ENCODE peak calls at places on chromosomes 13 and 19, in four cellular contexts. S is kidney, I is fibroblast of lung, B is ascending aorta. O is an unnamed sample.

GRCh38 chr13:95494082-95494681 is 58.3 kb upstream of the CLDN10 start:
- DNase-seq in S (no peak), I (peak; percentile 52), B (no peak), O (peak; percentile 54)

GRCh38 chr19:29779921-29780320 is 31.9 kb upstream of the CCNE1 start:
- DNase-seq in S (no peak), I (no peak), B (no peak), O (no peak)

GRCh38 chr19:38917921-38918491 is 6.0 kb upstream of the CCER2 start:
- DNase-seq in S (no peak), I (no peak), B (no peak), O (no peak)

GRCh38 chr13:111198979-111199378 is 83.9 kb downstream of the ARHGEF7 start:
- DNase-seq in S (no peak), I (no peak), B (no peak), O (no peak)

GRCh38 chr19:18013621-18014111 is 5.7 kb downstream of the ARRDC2 start:
- DNase-seq in S (no peak), I (no peak), B (no peak), O (no peak)

GRCh38 chr19:12769689-12770088 is 5.7 kb downstream of the HOOK2 start:
- DNase-seq in S (no peak), I (no peak), B (no peak), O (no peak)

GRCh38 chr13:114088863-114089262 is 43.6 kb downstream of the RASA3 start:
- DNase-seq in S (peak; percentile 4), I (no peak), B (peak; percentile 40), O (no peak)

GRCh38 chr13:53206455-53206854 is 177.8 kb downstream of the OLFM4 start:
- DNase-seq in S (no peak), I (no peak), B (no peak), O (no peak)

GRCh38 chr19:39038098-39038497 is 5.7 kb upstream of the FBXO27 start:
- DNase-seq in S (no peak), I (peak; percentile 35), B (no peak), O (no peak)

GRCh38 chr19:54137913-54138776 is 583 bp downstream of the CNOT3 start:
- DNase-seq in S (peak; percentile 87), I (no peak), B (no peak), O (no peak)

GRCh38 chr13:27043013-27043412 is 128.6 kb downstream of the USP12 start:
- DNase-seq in S (no peak), I (peak; percentile 97), B (peak; percentile 72), O (peak; percentile 83)

GRCh38 chr19:50836543-50837195 is 3.3 kb upstream of the KLK15 start:
- DNase-seq in S (no peak), I (no peak), B (no peak), O (no peak)

GRCh38 chr13:80591978-80592377 is 251.1 kb upstream of the SPRY2 start:
- DNase-seq in S (no peak), I (no peak), B (no peak), O (no peak)

DNA sequence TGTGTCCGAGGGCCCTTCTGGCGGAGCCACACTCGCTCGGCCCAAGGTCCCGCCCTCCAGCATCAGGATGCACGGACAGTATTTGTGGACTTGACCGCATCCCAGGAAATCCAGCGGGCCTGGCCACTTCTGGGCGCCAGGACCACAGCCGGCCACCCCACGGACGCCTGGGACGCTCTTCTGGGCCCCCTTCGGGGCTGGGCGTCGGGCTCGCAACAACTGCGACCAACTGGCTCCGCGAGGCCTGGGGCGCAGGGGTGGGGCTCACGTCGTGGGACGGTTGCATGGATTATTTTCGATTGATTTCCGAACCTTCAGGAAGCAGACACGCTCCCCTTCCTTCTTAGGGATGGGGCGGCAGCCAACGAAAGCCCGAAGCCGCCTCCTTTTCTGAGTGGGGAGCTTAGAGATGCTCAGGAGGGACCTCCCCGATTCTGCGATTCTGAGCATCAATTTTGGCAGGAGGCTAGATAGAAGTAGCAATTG is 521 bp upstream of the NUP58 start:
- DNase-seq in S (peak; percentile 83), I (no peak), B (peak; percentile 62), O (no peak)
- H3K27ac ChIP-seq in S (peak overlapping the region; percentile 96), I (peak overlapping the region; percentile 98), B (peak overlapping the region; percentile 91), O (peak overlapping the region; percentile 71)

DNA sequence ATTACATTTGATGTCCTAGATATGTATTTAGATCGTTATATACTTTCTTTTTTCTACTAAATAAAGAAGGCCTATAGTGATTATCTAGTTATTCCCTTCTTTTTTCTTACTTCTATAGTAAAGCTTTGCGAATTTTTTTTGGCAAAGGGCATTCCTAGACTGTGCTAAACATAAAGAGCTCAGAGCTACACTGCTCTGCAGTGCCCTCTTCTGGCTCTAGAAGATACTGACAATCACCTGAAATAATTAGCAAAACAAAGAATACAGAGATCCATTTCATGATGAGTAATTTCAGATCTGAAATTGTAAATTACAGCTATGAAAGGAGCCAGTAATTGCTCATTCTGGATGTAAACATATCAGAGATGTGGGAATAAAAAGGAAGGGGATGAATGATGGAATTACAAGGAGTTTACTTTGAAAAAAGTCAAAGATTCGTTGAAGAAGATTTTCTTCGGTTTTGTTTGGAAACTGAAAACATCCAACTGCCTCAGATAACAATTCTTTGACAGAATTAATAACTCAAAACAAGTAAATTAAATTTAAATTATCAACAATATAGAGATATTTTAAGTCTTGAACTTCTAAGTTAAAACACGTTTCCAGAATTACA is 288.5 kb downstream of the NALCN start:
- DNase-seq in S (no peak), I (peak; percentile 27), B (no peak), O (peak; percentile 44)
- TF ChIP-seq CTCF in S (peak; percentile 57), I (peak; percentile 70), B (peak; percentile 53), O (peak; percentile 84)

DNA sequence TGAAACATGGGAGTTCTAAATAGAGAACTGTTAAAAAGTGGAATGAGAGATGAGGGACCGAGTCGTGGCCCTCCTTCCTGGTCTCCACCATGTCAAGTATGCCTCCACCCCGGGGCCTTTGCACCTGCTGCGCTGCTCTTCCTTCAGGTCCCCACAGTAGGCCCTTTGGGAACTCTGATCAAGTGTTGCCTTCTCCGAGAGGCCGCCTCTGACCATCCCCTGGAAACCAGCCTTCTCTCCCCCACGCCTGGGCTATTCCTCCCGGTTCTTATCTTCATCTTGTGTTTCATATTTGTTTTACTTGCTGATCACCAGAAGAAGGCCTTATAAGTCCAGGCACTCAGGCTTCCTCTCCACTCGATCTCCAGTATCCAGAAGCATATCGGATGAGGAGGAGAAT is 40.0 kb downstream of the IRS2 start:
- DNase-seq in S (no peak), I (no peak), B (no peak), O (no peak)
- H3K4me1 ChIP-seq in S (peaks cover 4% of the 10 kb centered on the region), I (no peaks in the 10 kb centered on the region), B (no peaks in the 10 kb centered on the region), O (peaks cover 11% of the 10 kb centered on the region)

GRCh38 chr19:14073232-14073924 is 792 bp downstream of the MISP3 start:
- DNase-seq in S (peak; percentile 91), I (peak; percentile 83), B (peak; percentile 83), O (peak; percentile 44)
- H3K27ac ChIP-seq in S (peak overlapping the region; percentile 88), I (peak overlapping the region; percentile 47), B (peak overlapping the region; percentile 90), O (no peak overlapping the region)

GRCh38 chr13:29595380-29596063 is at the start of gene SLC7A1:
- DNase-seq in S (peak; percentile 90), I (peak; percentile 85), B (peak; percentile 89), O (peak; percentile 64)
- TF ChIP-seq CTCF in S (no peak), I (no peak), B (no peak), O (peak; percentile 19)

DNA sequence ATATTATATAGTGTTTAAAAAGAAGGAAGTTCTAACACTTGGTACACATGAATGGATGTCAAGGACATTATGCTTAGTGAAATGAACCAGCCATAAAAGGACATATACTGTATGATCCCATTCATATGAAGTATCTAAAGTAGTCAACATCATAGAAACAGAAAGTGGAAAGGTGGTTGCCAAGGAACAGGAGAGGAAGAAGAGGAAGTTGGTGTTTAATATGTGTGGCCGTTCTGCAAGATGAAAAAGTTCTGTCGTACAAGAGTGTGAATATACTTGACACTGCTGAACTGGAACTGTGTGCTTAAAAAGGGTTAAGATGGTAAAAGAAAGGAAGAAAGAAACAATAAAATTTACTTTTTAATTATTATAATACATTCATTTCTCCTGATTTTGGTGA is 33.1 kb upstream of the C1QTNF9 start:
- DNase-seq in S (no peak), I (no peak), B (no peak), O (no peak)
- H3K4me1 ChIP-seq in S (peaks cover 28% of the 10 kb centered on the region), I (peaks cover 3% of the 10 kb centered on the region), B (no peaks in the 10 kb centered on the region), O (no peaks in the 10 kb centered on the region)

DNA sequence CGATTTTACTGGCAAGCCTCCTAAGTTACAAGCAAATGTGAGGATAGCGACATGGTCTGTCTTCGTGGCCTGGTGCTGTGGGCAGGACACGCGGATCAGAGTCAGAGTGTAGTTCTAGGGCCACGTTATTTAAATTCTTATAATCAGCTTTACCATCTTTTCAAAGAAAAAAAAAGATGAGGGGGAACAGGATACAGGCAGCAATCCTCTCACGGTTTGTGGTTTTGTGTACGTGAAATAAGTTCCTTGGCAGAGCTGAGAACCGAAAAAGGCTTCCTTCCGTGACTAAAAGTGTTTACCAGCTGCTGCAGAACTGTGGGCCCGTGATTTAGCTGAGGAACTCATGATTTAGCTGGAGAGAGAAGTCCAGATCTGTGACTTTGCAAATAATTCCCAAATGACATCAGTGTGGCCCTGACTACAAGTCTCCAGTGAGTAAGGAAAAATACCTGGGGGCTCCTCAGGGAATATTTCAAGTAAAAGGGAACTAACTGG is 27.2 kb downstream of the RCBTB2 start:
- DNase-seq in S (no peak), I (no peak), B (peak; percentile 80), O (peak; percentile 52)
- H3K27ac ChIP-seq in S (peak overlapping the region; percentile 71), I (peak overlapping the region; percentile 26), B (peak overlapping the region; percentile 91), O (peak overlapping the region; percentile 96)

DNA sequence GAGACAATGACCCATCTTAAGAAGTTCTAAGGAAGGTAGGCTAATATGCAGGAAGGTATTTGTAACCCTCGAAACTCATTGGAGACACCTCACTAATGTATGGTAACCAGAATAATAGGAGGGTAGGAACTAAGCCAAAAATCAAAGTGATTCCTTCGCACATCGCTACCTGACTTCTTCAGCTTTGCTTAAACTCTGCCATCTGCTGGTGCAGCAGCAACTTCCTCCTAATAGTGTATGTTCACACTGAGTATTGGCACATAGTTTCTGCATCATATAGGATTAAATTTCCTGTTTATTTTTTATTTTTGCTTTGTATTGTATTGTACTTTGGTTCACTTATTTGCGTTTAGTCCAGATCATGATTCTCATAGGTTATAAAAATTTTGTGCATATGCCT is 676.2 kb downstream of the GPC5 start:
- DNase-seq in S (no peak), I (no peak), B (no peak), O (no peak)
- TF ChIP-seq CTCF in S (peak; percentile 36), I (no peak), B (no peak), O (peak; percentile 22)

DNA sequence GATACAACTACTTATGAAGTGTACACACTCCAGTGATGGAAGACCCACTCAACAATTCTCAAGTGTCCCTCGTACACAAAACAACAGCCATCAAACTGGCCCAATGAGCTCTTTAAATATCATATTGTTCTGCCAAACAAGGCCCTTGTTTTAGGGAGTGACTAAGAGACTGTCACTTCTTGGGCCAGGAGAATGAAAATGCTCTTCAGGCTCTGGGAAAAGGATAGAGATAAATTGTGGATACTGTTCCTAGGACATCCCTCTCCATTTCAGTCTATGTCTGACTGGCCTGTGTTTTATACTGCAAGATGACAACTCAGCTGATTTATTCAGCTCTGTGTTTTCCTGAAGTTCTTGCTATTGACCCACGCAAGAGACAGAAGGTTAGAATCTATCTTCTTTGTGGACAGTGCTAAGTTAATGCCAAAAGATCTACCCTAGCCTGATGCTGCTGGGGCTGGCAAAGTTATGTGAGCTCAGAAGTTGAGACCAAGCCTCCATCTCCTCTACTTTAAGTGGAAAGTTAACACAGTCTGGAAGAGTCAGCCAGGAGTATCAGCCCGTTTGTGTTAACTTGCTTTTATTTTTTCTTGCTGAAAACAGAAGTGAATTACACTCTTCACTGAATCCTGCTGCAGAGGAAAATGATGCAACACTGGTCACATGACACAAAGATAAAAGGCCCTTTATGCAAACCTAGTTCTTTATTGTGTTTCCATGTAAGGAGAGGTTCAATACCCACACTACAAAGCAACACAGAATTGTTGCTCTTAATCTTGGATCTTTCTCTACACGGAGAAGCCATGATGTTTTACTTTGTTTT is 14.6 kb downstream of the FRY start:
- DNase-seq in S (no peak), I (peak; percentile 54), B (no peak), O (no peak)
- H3K4me1 ChIP-seq in S (peaks cover 5% of the 10 kb centered on the region), I (peaks cover 2% of the 10 kb centered on the region), B (no peaks in the 10 kb centered on the region), O (no peaks in the 10 kb centered on the region)

O was measured in foreskin keratinocyte.